ENCODE peak calls at places on chromosome 22, in eight cellular contexts. K, D, Y, S, L, E, N and P are unnamed samples.

GRCh38 chr22:47474464-47474863 is 712.0 kb downstream of the TBC1D22A start:
- DNase-seq in K (no peak), D (no peak), Y (no peak), S (no peak), L (no peak), E (no peak), N (no peak), P (no peak)

GRCh38 chr22:40325315-40325714 is 21.0 kb upstream of the ADSL start:
- DNase-seq in K (no peak), D (no peak), Y (no peak), S (no peak), L (no peak), E (no peak), N (no peak), P (no peak)

GRCh38 chr22:42922374-42923177 is 65.5 kb upstream of the ARFGAP3 start:
- DNase-seq in K (no peak), D (no peak), Y (no peak), S (peak), L (peak), E (no peak), N (no peak), P (no peak)

GRCh38 chr22:36471341-36471821 is 10.1 kb downstream of the TXN2 start:
- DNase-seq in K (no peak), D (no peak), Y (no peak), S (no peak), L (no peak), E (no peak), N (no peak), P (peak)

GRCh38 chr22:17576475-17576874 is 13.2 kb downstream of the SLC25A18 start:
- DNase-seq in K (no peak), D (no peak), Y (no peak), S (no peak), L (no peak), E (no peak), N (no peak), P (peak)

GRCh38 chr22:39028281-39028680 is 7.4 kb downstream of the APOBEC3D start:
- DNase-seq in K (no peak), D (no peak), Y (no peak), S (no peak), L (no peak), E (no peak), N (no peak), P (no peak)

GRCh38 chr22:37241351-37242142 is 2.5 kb downstream of the RAC2 start:
- DNase-seq in K (no peak), D (peak), Y (no peak), S (no peak), L (no peak), E (no peak), N (no peak), P (peak)

GRCh38 chr22:44347098-44347497 is 34.3 kb upstream of the SHISAL1 start:
- DNase-seq in K (no peak), D (no peak), Y (no peak), S (no peak), L (no peak), E (no peak), N (no peak), P (no peak)

GRCh38 chr22:43423046-43423445 is 11.2 kb downstream of the MPPED1 start:
- DNase-seq in K (no peak), D (no peak), Y (no peak), S (no peak), L (no peak), E (no peak), N (no peak), P (no peak)

GRCh38 chr22:30292069-30292970 is 3.0 kb upstream of the CASTOR1 start:
- DNase-seq in K (no peak), D (no peak), Y (no peak), S (no peak), L (no peak), E (no peak), N (no peak), P (no peak)

GRCh38 chr22:26658671-26659478 is 1.5 kb downstream of the MIAT start:
- DNase-seq in K (peak), D (peak), Y (no peak), S (peak), L (peak), E (peak), N (peak), P (peak)

GRCh38 chr22:43884600-43885318 is 7.1 kb downstream of the PNPLA5 start:
- DNase-seq in K (peak), D (peak), Y (peak), S (peak), L (peak), E (peak), N (peak), P (peak)

GRCh38 chr22:36486619-36487384 is 5.4 kb upstream of the TXN2 start:
- DNase-seq in K (peak), D (peak), Y (no peak), S (no peak), L (no peak), E (peak), N (peak), P (peak)

GRCh38 chr22:40397436-40397835 is 27.0 kb downstream of the SGSM3 start:
- DNase-seq in K (no peak), D (no peak), Y (no peak), S (no peak), L (no peak), E (no peak), N (no peak), P (peak)

GRCh38 chr22:41127447-41127846 is 35.1 kb downstream of the EP300 start:
- DNase-seq in K (no peak), D (no peak), Y (no peak), S (peak), L (no peak), E (no peak), N (no peak), P (no peak)

GRCh38 chr22:30955153-30955552 is 13.4 kb downstream of the MORC2 start:
- DNase-seq in K (no peak), D (no peak), Y (no peak), S (no peak), L (no peak), E (no peak), N (no peak), P (no peak)

GRCh38 chr22:27687984-27688545 is 113.5 kb downstream of the MN1 start:
- DNase-seq in K (no peak), D (no peak), Y (no peak), S (no peak), L (no peak), E (no peak), N (no peak), P (no peak)

GRCh38 chr22:50313600-50313999 is 6.2 kb upstream of the PLXNB2 start:
- DNase-seq in K (no peak), D (no peak), Y (no peak), S (no peak), L (no peak), E (peak), N (peak), P (no peak)

GRCh38 chr22:44393066-44393465 is 80.3 kb upstream of the SHISAL1 start:
- DNase-seq in K (no peak), D (no peak), Y (no peak), S (peak), L (no peak), E (no peak), N (peak), P (no peak)

GRCh38 chr22:39482768-39483167 is 19.3 kb upstream of the MIEF1 start:
- DNase-seq in K (no peak), D (no peak), Y (no peak), S (no peak), L (no peak), E (no peak), N (no peak), P (no peak)

GRCh38 chr22:37681556-37682049 is 4.5 kb upstream of the NOL12 start:
- DNase-seq in K (peak), D (peak), Y (peak), S (peak), L (peak), E (peak), N (peak), P (peak)

GRCh38 chr22:29607426-29607825 is 4.0 kb downstream of the NF2 start:
- DNase-seq in K (no peak), D (no peak), Y (no peak), S (no peak), L (no peak), E (no peak), N (no peak), P (peak)

GRCh38 chr22:36702832-36703210 is 731 bp downstream of the CACNG2 start:
- DNase-seq in K (no peak), D (no peak), Y (no peak), S (no peak), L (no peak), E (no peak), N (no peak), P (no peak)

GRCh38 chr22:28141614-28142013 is 222.6 kb upstream of the PITPNB start:
- DNase-seq in K (no peak), D (no peak), Y (no peak), S (no peak), L (no peak), E (no peak), N (no peak), P (peak)

GRCh38 chr22:38567531-38568245 is 2.3 kb downstream of the DMC1 start:
- DNase-seq in K (no peak), D (no peak), Y (no peak), S (no peak), L (no peak), E (no peak), N (no peak), P (no peak)

GRCh38 chr22:37193629-37194191 is 5.7 kb upstream of the C1QTNF6 start:
- DNase-seq in K (peak), D (no peak), Y (no peak), S (no peak), L (no peak), E (no peak), N (peak), P (peak)

GRCh38 chr22:28815729-28816128 is 15.4 kb upstream of the XBP1 start:
- DNase-seq in K (no peak), D (no peak), Y (no peak), S (no peak), L (no peak), E (no peak), N (no peak), P (no peak)

GRCh38 chr22:24485608-24486007 is 9.5 kb upstream of the UPB1 start:
- DNase-seq in K (no peak), D (no peak), Y (no peak), S (no peak), L (no peak), E (peak), N (peak), P (no peak)
- TF ChIP-seq CTCF in K (no peak), D (no peak), Y (no peak), S (peak), L (no peak), E (peak), N (peak), P (no peak)

GRCh38 chr22:25029181-25029580 is 76.7 kb downstream of the KIAA1671 start:
- DNase-seq in K (no peak), D (no peak), Y (no peak), S (no peak), L (no peak), E (no peak), N (no peak), P (no peak)
- H3K4me3 ChIP-seq in K (no peak), D (no peak), Y (no peak), S (no peak), L (no peak), E (no peak), N (no peak), P (no peak)

GRCh38 chr22:32804036-32804435 is 2.5 kb downstream of the TIMP3 start:
- DNase-seq in K (no peak), D (no peak), Y (no peak), S (no peak), L (no peak), E (no peak), N (no peak), P (peak)
- TF ChIP-seq CTCF in K (no peak), D (no peak), Y (no peak), S (no peak), L (no peak), E (no peak), N (no peak), P (no peak)

GRCh38 chr22:21033895-21034294 is 1.5 kb upstream of the SLC7A4 start:
- DNase-seq in K (no peak), D (no peak), Y (no peak), S (no peak), L (no peak), E (no peak), N (no peak), P (no peak)

GRCh38 chr22:21031545-21032036 is 770 bp downstream of the SLC7A4 start:
- DNase-seq in K (no peak), D (no peak), Y (no peak), S (no peak), L (no peak), E (no peak), N (no peak), P (no peak)

GRCh38 chr22:21032843-21033688 is 705 bp upstream of the SLC7A4 start:
- DNase-seq in K (no peak), D (no peak), Y (no peak), S (no peak), L (no peak), E (no peak), N (no peak), P (no peak)

GRCh38 chr22:21030621-21031544 is 1.5 kb downstream of the SLC7A4 start:
- DNase-seq in K (no peak), D (no peak), Y (no peak), S (no peak), L (no peak), E (no peak), N (no peak), P (no peak)

DNA sequence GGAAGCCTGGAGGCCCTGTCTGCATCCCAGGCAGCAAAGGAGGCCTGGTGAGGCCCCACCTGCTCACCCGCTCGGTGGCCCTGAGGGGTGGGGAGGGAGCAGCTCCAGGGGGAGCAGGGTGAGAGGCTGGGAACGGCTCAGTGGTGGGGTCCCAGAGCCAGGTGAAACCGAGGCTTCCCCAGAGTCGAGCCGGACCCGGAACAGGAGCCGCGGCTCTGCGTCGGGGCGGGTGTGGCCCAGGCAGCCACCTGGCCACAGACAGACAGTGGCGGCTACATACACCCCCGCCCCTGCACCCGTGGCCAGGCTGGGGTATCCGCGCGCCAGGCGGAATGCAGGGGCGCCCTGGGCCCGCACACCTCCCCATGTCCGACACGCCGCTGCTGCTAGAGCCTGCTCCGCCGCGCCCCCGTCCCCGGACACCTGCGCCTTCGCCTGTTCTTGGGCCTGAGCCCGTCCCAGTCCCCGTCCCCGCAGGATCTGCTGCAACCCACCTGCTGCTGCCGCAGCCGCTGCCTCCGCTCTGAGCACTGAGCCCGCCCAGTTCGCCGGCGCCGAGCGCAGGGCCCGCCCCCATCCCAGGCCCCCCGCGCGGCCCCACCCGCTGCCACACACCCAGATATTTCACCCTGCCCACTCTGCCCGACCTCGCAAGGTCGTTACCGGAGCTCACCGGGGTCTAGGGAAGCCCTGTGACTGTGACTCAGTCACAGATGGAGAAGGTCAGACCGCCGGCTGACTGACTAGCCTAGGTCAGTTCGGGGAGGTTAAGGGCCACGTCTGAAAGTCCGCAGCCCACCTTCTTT is at the start of gene SLC7A4:
- DNase-seq in K (no peak), D (peak), Y (no peak), S (no peak), L (no peak), E (no peak), N (peak), P (no peak)
- H3K4me3 ChIP-seq in K (peak), D (peak), Y (no peak), S (peak), L (no peak), E (no peak), N (peak), P (no peak)

DNA sequence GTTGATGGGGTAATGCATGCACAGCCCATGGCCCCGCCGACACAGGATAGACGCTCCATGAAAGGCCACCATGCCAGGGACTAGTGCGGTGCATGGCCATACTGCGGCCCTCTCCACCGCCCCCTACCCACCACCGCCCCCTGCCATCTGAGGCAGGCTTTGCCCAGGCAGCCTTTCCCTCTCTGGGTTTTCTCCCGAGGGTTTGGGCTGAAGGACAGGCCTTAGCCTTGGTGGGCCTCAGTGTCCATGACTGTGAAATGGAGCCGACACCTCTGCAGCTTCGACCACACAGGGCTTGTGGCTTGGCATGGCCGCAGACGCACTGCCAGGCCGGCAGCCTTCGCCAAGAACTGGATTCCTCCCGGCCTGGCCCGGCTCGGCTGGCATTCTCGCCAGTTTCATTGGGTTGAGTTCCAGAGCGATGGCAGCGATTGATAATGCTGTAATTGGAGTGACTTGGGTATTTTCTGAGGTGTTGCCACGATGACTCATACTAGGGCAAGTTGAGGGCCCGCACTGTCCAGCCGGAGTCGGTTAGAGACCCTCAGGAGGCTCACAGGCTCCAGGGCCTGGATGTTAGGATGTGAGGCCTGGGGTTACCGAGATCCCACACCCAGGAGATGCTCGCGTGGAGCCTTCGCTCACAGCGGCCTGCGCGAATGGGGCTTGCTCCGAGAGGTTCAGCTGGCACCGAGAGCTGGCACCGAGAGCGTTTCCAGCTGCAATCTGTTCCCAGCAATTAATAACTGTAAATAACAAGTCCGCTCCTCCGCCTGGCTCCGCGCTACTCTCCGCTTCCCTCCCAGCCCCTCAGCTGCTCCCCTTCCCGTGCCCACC is 111.2 kb downstream of the WNT7B start:
- DNase-seq in K (no peak), D (peak), Y (no peak), S (no peak), L (no peak), E (no peak), N (no peak), P (no peak)
- TF ChIP-seq CTCF in K (no peak), D (no peak), Y (no peak), S (no peak), L (no peak), E (no peak), N (no peak), P (no peak)

GRCh38 chr22:20997536-20998257 is 4.2 kb downstream of the THAP7 start:
- DNase-seq in K (no peak), D (no peak), Y (no peak), S (peak), L (no peak), E (no peak), N (no peak), P (no peak)

GRCh38 chr22:21000987-21001600 is 824 bp downstream of the THAP7 start:
- DNase-seq in K (no peak), D (no peak), Y (no peak), S (no peak), L (no peak), E (no peak), N (no peak), P (no peak)

GRCh38 chr22:20998411-20999336 is 3.2 kb downstream of the THAP7 start:
- DNase-seq in K (no peak), D (no peak), Y (no peak), S (no peak), L (no peak), E (no peak), N (no peak), P (peak)

GRCh38 chr22:21000215-21000986 is 1.5 kb downstream of the THAP7 start:
- DNase-seq in K (no peak), D (no peak), Y (no peak), S (no peak), L (no peak), E (no peak), N (no peak), P (no peak)

DNA sequence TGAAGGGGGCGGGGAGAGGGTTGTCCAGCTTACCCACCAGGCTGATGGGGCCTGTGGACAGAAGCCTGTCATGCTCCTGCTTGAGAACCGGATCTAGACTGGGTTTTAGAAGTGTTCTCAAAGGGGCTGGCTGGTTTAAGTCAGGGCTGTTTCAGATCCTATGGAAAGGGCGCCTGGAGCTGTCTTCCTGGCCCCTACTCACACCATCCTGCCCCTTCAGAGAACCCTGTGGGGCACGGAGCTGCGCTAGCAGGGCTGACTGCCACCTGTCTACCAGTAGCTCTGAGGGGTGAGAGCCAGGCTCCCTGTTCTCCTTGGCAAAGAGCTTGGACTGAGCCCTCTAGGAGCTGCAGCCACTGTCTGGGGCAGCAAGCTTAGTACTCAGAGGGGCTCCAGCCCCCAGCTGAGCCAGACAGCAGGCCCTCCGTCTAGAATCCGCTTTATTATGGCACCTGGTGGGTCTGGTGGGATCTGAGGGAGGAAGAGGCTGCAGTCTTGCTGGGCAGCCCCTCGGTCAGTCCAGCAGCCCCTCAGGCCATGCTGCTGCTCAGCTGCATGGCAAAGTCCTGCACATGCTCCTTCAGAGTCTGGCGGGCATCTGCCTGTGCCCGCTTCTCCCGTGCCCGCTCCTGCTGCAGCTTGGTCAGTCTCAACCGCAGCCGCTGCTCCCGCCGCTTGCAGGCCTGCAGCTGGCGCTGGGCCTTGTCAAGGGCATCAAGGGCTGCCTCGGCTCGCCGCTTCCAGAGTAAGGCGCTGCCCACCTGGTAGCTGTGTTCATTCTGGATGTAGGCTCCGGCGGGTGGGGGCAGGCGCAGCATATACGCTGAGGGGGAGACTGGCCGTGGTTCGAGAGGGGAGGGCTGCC is 2.3 kb downstream of the THAP7 start:
- DNase-seq in K (no peak), D (no peak), Y (no peak), S (no peak), L (no peak), E (no peak), N (no peak), P (no peak)
- H3K4me3 ChIP-seq in K (no peak), D (peak), Y (no peak), S (peak), L (no peak), E (peak), N (no peak), P (no peak)